ENCODE peak calls at places on chromosomes 13 and 19, in four cellular contexts. W is mesothelial cell of epicardium, R is NCI-H2081 treated with DMSO at 0.1 percent for 48 hours, L is activated T-cell treated with anti-CD3 and anti-CD28 coated beads for 48 hours. B is an unnamed sample.

GRCh38 chr19:45467115-45467455 is 711 bp upstream of the FOSB start:
- DNase-seq in L (no peak), W (no peak), R (no peak), B (no peak)

GRCh38 chr19:1907563-1908363 is 2.6 kb downstream of the ADAT3 start:
- DNase-seq in W (no peak), L (no peak), R (no peak), B (no peak)

GRCh38 chr19:16249826-16250434 is 52.2 kb downstream of the AP1M1 start:
- DNase-seq in W (no peak), L (no peak), R (no peak), B (no peak)

GRCh38 chr19:39430675-39431593 is 4.8 kb downstream of the RPS16 start:
- DNase-seq in R (no peak), L (peak; percentile 64), W (no peak), B (no peak)

GRCh38 chr19:18562086-18562485 is 4.4 kb downstream of the KXD1 start:
- DNase-seq in W (no peak), R (no peak), L (no peak), B (no peak)

GRCh38 chr19:4374451-4375163 is 25.7 kb downstream of the SH3GL1 start:
- DNase-seq in W (no peak), R (no peak), L (no peak), B (no peak)

GRCh38 chr19:18274303-18274775 is at the start of gene IQCN:
- DNase-seq in R (no peak), W (no peak), L (no peak), B (no peak)

GRCh38 chr13:94546071-94546839 is 49.7 kb downstream of the TGDS start:
- DNase-seq in R (no peak), W (no peak), L (no peak), B (no peak)

GRCh38 chr19:4713384-4713951 is 10.2 kb downstream of the DPP9 start:
- DNase-seq in W (no peak), L (no peak), R (no peak), B (no peak)

GRCh38 chr19:38653028-38653571 is 5.7 kb downstream of the ACTN4 start:
- DNase-seq in L (no peak), R (no peak), W (no peak), B (no peak)

GRCh38 chr19:18775586-18776287 is 15.4 kb downstream of the COMP start:
- DNase-seq in R (no peak), W (no peak), L (no peak), B (no peak)

GRCh38 chr13:98450495-98451167 is 126.3 kb downstream of the STK24 start:
- DNase-seq in W (no peak), R (no peak), L (no peak), B (no peak)